ENCODE peak calls at places on chromosome 13, in five cellular contexts. One of them, this sample, is unnamed.

GRCh38 chr13:52798770-52799430 is 49.5 kb downstream of the PCDH8 start:
- DNase-seq in tibial artery: no peak
- DNase-seq in mammary epithelial cell: no peak
- DNase-seq in CD8-positive, alpha-beta T cell: no peak
- DNase-seq in gastrocnemius medialis: no peak
- DNase-seq in this sample: no peak

GRCh38 chr13:98785968-98786367 is 33.5 kb upstream of the SLC15A1 start:
- DNase-seq in tibial artery: no peak
- DNase-seq in mammary epithelial cell: no peak
- DNase-seq in CD8-positive, alpha-beta T cell: no peak
- DNase-seq in gastrocnemius medialis: no peak
- DNase-seq in this sample: no peak

GRCh38 chr13:37427843-37428494 is 170.6 kb downstream of the POSTN start:
- DNase-seq in tibial artery: no peak
- DNase-seq in mammary epithelial cell: no peak
- DNase-seq in CD8-positive, alpha-beta T cell: no peak
- DNase-seq in gastrocnemius medialis: no peak
- DNase-seq in this sample: no peak

GRCh38 chr13:85970727-85971126 is 171.5 kb upstream of the SLITRK6 start:
- DNase-seq in tibial artery: no peak
- DNase-seq in mammary epithelial cell: no peak
- DNase-seq in CD8-positive, alpha-beta T cell: no peak
- DNase-seq in gastrocnemius medialis: no peak
- DNase-seq in this sample: no peak

GRCh38 chr13:84821261-84821660 is 939.0 kb upstream of the SLITRK1 start:
- DNase-seq in tibial artery: no peak
- DNase-seq in mammary epithelial cell: no peak
- DNase-seq in CD8-positive, alpha-beta T cell: no peak
- DNase-seq in gastrocnemius medialis: no peak
- DNase-seq in this sample: no peak

GRCh38 chr13:28819046-28819747 is 942 bp upstream of the MTUS2 start:
- DNase-seq in tibial artery: no peak
- DNase-seq in mammary epithelial cell: peak
- DNase-seq in CD8-positive, alpha-beta T cell: no peak
- DNase-seq in gastrocnemius medialis: no peak
- DNase-seq in this sample: no peak

GRCh38 chr13:65977525-65977924 is 1252.6 kb downstream of the PCDH9 start:
- DNase-seq in tibial artery: no peak
- DNase-seq in mammary epithelial cell: no peak
- DNase-seq in CD8-positive, alpha-beta T cell: no peak
- DNase-seq in gastrocnemius medialis: no peak
- DNase-seq in this sample: no peak

GRCh38 chr13:53015044-53015443 is 13.6 kb upstream of the OLFM4 start:
- DNase-seq in tibial artery: no peak
- DNase-seq in mammary epithelial cell: no peak
- DNase-seq in CD8-positive, alpha-beta T cell: no peak
- DNase-seq in gastrocnemius medialis: no peak
- DNase-seq in this sample: no peak

GRCh38 chr13:44810067-44810840 is 179.0 kb downstream of the NUFIP1 start:
- DNase-seq in tibial artery: no peak
- DNase-seq in mammary epithelial cell: no peak
- DNase-seq in CD8-positive, alpha-beta T cell: no peak
- DNase-seq in gastrocnemius medialis: peak
- DNase-seq in this sample: no peak

GRCh38 chr13:48515732-48516131 is 17.1 kb downstream of the RCBTB2 start:
- DNase-seq in tibial artery: no peak
- DNase-seq in mammary epithelial cell: no peak
- DNase-seq in CD8-positive, alpha-beta T cell: no peak
- DNase-seq in gastrocnemius medialis: no peak
- DNase-seq in this sample: no peak

DNA sequence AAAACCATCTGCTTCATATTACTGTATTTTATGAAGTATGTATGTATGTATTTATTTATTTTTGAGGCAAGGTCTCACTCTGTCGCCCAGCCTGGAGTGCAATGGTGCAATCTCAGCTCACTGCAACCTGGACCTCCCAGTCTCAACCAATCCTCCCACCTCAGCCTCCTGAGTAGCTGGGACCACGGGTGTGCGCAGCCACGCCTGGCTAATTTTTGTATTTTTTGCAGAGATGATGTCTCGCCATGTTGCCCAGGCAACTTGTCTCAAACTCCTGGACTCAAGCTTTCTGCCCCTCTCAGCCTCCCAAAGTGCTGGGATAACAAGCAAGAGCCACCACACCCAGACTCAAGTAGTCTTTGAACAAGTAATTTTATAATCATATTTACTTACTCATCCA is 5.5 kb downstream of the KATNAL1 start:
- DNase-seq in tibial artery: no peak
- DNase-seq in mammary epithelial cell: no peak
- DNase-seq in CD8-positive, alpha-beta T cell: no peak
- DNase-seq in gastrocnemius medialis: no peak
- DNase-seq in this sample: no peak
- H3K27ac ChIP-seq in tibial artery: no peak
- H3K27ac ChIP-seq in mammary epithelial cell: no peak
- H3K27ac ChIP-seq in CD8-positive, alpha-beta T cell: no peak
- H3K27ac ChIP-seq in gastrocnemius medialis: no peak
- H3K27ac ChIP-seq in this sample: no peak

GRCh38 chr13:79297128-79297527 is 108.9 kb downstream of the RBM26 start:
- DNase-seq in tibial artery: no peak
- DNase-seq in mammary epithelial cell: no peak
- DNase-seq in CD8-positive, alpha-beta T cell: no peak
- DNase-seq in gastrocnemius medialis: no peak
- DNase-seq in this sample: no peak

GRCh38 chr13:79290595-79291244 is 115.3 kb downstream of the RBM26 start:
- DNase-seq in tibial artery: no peak
- DNase-seq in mammary epithelial cell: no peak
- DNase-seq in CD8-positive, alpha-beta T cell: no peak
- DNase-seq in gastrocnemius medialis: no peak
- DNase-seq in this sample: no peak

DNA sequence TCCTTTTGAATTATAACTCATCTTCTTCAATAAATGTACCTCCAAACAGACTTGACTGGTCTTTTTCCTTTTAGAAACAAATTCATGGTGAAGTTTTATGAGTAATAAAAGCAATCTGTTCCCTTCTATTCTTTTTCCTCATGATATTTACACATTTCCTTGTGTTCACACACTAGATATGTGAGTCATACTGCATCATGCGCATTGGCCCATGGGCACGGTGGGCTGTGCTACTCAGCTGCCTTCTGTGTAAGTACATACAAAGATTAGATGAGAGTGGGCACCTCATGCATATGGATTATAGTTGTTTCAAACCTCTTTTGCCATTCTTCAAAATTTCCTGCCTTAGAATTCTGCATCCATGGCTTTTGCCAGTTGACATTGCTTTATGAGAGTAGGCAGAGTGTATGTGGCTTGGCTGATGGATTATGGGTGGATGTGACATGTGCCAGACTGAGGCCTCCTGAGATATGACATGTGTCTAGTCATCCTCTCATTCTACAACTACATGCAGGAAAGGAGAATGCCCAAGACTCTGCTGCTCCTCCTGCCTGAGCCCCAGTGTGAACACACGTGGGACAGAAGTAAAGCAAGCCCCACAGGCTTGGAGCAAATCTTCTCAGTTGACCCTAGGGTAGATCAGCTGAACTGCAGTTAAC is 110.0 kb downstream of the RBM26 start:
- DNase-seq in tibial artery: no peak
- DNase-seq in mammary epithelial cell: no peak
- DNase-seq in CD8-positive, alpha-beta T cell: no peak
- DNase-seq in gastrocnemius medialis: no peak
- DNase-seq in this sample: peak
- H3K27ac ChIP-seq in tibial artery: no peak
- H3K27ac ChIP-seq in mammary epithelial cell: no peak
- H3K27ac ChIP-seq in CD8-positive, alpha-beta T cell: no peak
- H3K27ac ChIP-seq in gastrocnemius medialis: no peak
- H3K27ac ChIP-seq in this sample: no peak

GRCh38 chr13:111327701-111328100 is 7.3 kb downstream of the TEX29 start:
- DNase-seq in tibial artery: no peak
- DNase-seq in mammary epithelial cell: no peak
- DNase-seq in CD8-positive, alpha-beta T cell: no peak
- DNase-seq in gastrocnemius medialis: no peak
- DNase-seq in this sample: no peak

GRCh38 chr13:111328803-111329410 is 8.5 kb downstream of the TEX29 start:
- DNase-seq in tibial artery: peak
- DNase-seq in mammary epithelial cell: no peak
- DNase-seq in CD8-positive, alpha-beta T cell: no peak
- DNase-seq in gastrocnemius medialis: no peak
- DNase-seq in this sample: no peak

GRCh38 chr13:111326981-111327642 is 6.7 kb downstream of the TEX29 start:
- DNase-seq in tibial artery: peak
- DNase-seq in mammary epithelial cell: no peak
- DNase-seq in CD8-positive, alpha-beta T cell: no peak
- DNase-seq in gastrocnemius medialis: no peak
- DNase-seq in this sample: no peak

GRCh38 chr13:111329641-111330040 is 9.2 kb downstream of the TEX29 start:
- DNase-seq in tibial artery: peak
- DNase-seq in mammary epithelial cell: no peak
- DNase-seq in CD8-positive, alpha-beta T cell: no peak
- DNase-seq in gastrocnemius medialis: no peak
- DNase-seq in this sample: no peak

GRCh38 chr13:111328111-111328802 is 7.8 kb downstream of the TEX29 start:
- DNase-seq in tibial artery: peak
- DNase-seq in mammary epithelial cell: no peak
- DNase-seq in CD8-positive, alpha-beta T cell: no peak
- DNase-seq in gastrocnemius medialis: no peak
- DNase-seq in this sample: no peak
- H3K27ac ChIP-seq in tibial artery: no peak
- H3K27ac ChIP-seq in mammary epithelial cell: no peak
- H3K27ac ChIP-seq in CD8-positive, alpha-beta T cell: no peak
- H3K27ac ChIP-seq in gastrocnemius medialis: no peak
- H3K27ac ChIP-seq in this sample: no peak

GRCh38 chr13:34360702-34361101 is 542.8 kb downstream of the RFC3 start:
- DNase-seq in tibial artery: no peak
- DNase-seq in mammary epithelial cell: peak
- DNase-seq in CD8-positive, alpha-beta T cell: no peak
- DNase-seq in gastrocnemius medialis: no peak
- DNase-seq in this sample: no peak

GRCh38 chr13:34358811-34359513 is 541.0 kb downstream of the RFC3 start:
- DNase-seq in tibial artery: no peak
- DNase-seq in mammary epithelial cell: peak
- DNase-seq in CD8-positive, alpha-beta T cell: no peak
- DNase-seq in gastrocnemius medialis: no peak
- DNase-seq in this sample: peak

GRCh38 chr13:34364633-34365032 is 546.7 kb downstream of the RFC3 start:
- DNase-seq in tibial artery: no peak
- DNase-seq in mammary epithelial cell: peak
- DNase-seq in CD8-positive, alpha-beta T cell: no peak
- DNase-seq in gastrocnemius medialis: no peak
- DNase-seq in this sample: peak

GRCh38 chr13:34357435-34358232 is 539.7 kb downstream of the RFC3 start:
- DNase-seq in tibial artery: no peak
- DNase-seq in mammary epithelial cell: peak
- DNase-seq in CD8-positive, alpha-beta T cell: no peak
- DNase-seq in gastrocnemius medialis: no peak
- DNase-seq in this sample: peak

GRCh38 chr13:34361528-34361927 is 543.6 kb downstream of the RFC3 start:
- DNase-seq in tibial artery: no peak
- DNase-seq in mammary epithelial cell: peak
- DNase-seq in CD8-positive, alpha-beta T cell: no peak
- DNase-seq in gastrocnemius medialis: no peak
- DNase-seq in this sample: no peak
- H3K27ac ChIP-seq in tibial artery: no peak
- H3K27ac ChIP-seq in mammary epithelial cell: peak
- H3K27ac ChIP-seq in CD8-positive, alpha-beta T cell: no peak
- H3K27ac ChIP-seq in gastrocnemius medialis: no peak
- H3K27ac ChIP-seq in this sample: no peak

GRCh38 chr13:97544041-97544765 is 110.2 kb downstream of the RAP2A start:
- DNase-seq in tibial artery: no peak
- DNase-seq in mammary epithelial cell: no peak
- DNase-seq in CD8-positive, alpha-beta T cell: no peak
- DNase-seq in gastrocnemius medialis: no peak
- DNase-seq in this sample: no peak
- H3K27ac ChIP-seq in tibial artery: no peak
- H3K27ac ChIP-seq in mammary epithelial cell: no peak
- H3K27ac ChIP-seq in CD8-positive, alpha-beta T cell: no peak
- H3K27ac ChIP-seq in gastrocnemius medialis: no peak
- H3K27ac ChIP-seq in this sample: no peak

DNA sequence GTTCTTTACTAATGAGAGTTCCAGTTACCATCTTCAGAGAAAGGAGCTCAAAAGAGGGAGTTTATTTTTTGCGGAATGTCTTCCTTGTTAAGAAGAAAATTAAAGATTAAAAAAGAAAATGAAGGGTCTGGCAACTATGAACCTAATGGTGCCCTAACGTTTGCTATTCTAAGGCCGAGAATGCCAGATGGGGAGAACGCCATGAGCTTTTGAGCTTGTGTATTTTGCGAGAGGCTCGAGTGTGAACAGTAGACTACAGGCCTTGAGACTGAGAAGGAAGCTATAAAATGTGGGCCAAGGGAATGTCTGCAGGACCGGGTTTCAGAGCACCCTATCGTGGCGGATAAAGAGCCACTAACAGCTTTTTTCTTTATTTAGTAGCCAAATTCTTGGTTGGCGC is 6.7 kb downstream of the FGF14 start:
- DNase-seq in tibial artery: no peak
- DNase-seq in mammary epithelial cell: no peak
- DNase-seq in CD8-positive, alpha-beta T cell: no peak
- DNase-seq in gastrocnemius medialis: no peak
- DNase-seq in this sample: no peak
- H3K27ac ChIP-seq in tibial artery: peak
- H3K27ac ChIP-seq in mammary epithelial cell: no peak
- H3K27ac ChIP-seq in CD8-positive, alpha-beta T cell: no peak
- H3K27ac ChIP-seq in gastrocnemius medialis: peak
- H3K27ac ChIP-seq in this sample: no peak

This sample was measured in epithelial cell of prostate.